ENCODE peak calls at places on chromosome 21, in seven cellular contexts. One of them, this sample, is unnamed.

GRCh38 chr21:38470762-38471161 is 27.5 kb downstream of the ERG start:
- DNase-seq in epithelial cell of esophagus: peak
- DNase-seq in tibial artery: no peak
- DNase-seq in LNCaP clone FGC: no peak
- DNase-seq in PC-3: peak
- DNase-seq in keratinocyte: no peak
- DNase-seq in kidney: no peak
- DNase-seq in this sample: no peak

GRCh38 chr21:34693192-34693810 is 24.5 kb downstream of the CLIC6 start:
- DNase-seq in epithelial cell of esophagus: peak
- DNase-seq in tibial artery: no peak
- DNase-seq in LNCaP clone FGC: peak
- DNase-seq in PC-3: peak
- DNase-seq in keratinocyte: peak
- DNase-seq in kidney: no peak
- DNase-seq in this sample: no peak

GRCh38 chr21:39121600-39122355 is 61.5 kb downstream of the PSMG1 start:
- DNase-seq in epithelial cell of esophagus: no peak
- DNase-seq in tibial artery: no peak
- DNase-seq in LNCaP clone FGC: no peak
- DNase-seq in PC-3: peak
- DNase-seq in keratinocyte: no peak
- DNase-seq in kidney: no peak
- DNase-seq in this sample: no peak

GRCh38 chr21:33972539-33972938 is 56.9 kb upstream of the ATP5PO start:
- DNase-seq in epithelial cell of esophagus: no peak
- DNase-seq in tibial artery: no peak
- DNase-seq in LNCaP clone FGC: no peak
- DNase-seq in PC-3: no peak
- DNase-seq in keratinocyte: no peak
- DNase-seq in kidney: no peak
- DNase-seq in this sample: no peak

GRCh38 chr21:42472521-42472920 is 23.5 kb downstream of the RSPH1 start:
- DNase-seq in epithelial cell of esophagus: no peak
- DNase-seq in tibial artery: peak
- DNase-seq in LNCaP clone FGC: no peak
- DNase-seq in PC-3: no peak
- DNase-seq in keratinocyte: no peak
- DNase-seq in kidney: no peak
- DNase-seq in this sample: no peak

GRCh38 chr21:46024983-46025860 is 43.7 kb downstream of the COL6A1 start:
- DNase-seq in epithelial cell of esophagus: no peak
- DNase-seq in tibial artery: no peak
- DNase-seq in LNCaP clone FGC: no peak
- DNase-seq in PC-3: no peak
- DNase-seq in keratinocyte: no peak
- DNase-seq in kidney: no peak
- DNase-seq in this sample: peak

GRCh38 chr21:45975017-45975595 is 6.5 kb upstream of the COL6A1 start:
- DNase-seq in epithelial cell of esophagus: no peak
- DNase-seq in tibial artery: peak
- DNase-seq in LNCaP clone FGC: no peak
- DNase-seq in PC-3: peak
- DNase-seq in keratinocyte: no peak
- DNase-seq in kidney: peak
- DNase-seq in this sample: no peak

GRCh38 chr21:18801468-18801867 is 397.9 kb upstream of the TMPRSS15 start:
- DNase-seq in epithelial cell of esophagus: peak
- DNase-seq in tibial artery: no peak
- DNase-seq in LNCaP clone FGC: peak
- DNase-seq in PC-3: peak
- DNase-seq in keratinocyte: no peak
- DNase-seq in kidney: no peak
- DNase-seq in this sample: peak

GRCh38 chr21:25283720-25284119 is 323.6 kb downstream of the MRPL39 start:
- DNase-seq in epithelial cell of esophagus: peak
- DNase-seq in tibial artery: no peak
- DNase-seq in LNCaP clone FGC: peak
- DNase-seq in PC-3: peak
- DNase-seq in keratinocyte: no peak
- DNase-seq in kidney: no peak
- DNase-seq in this sample: no peak

GRCh38 chr21:25939396-25939761 is 204.6 kb downstream of the GABPA start:
- DNase-seq in epithelial cell of esophagus: no peak
- DNase-seq in tibial artery: no peak
- DNase-seq in LNCaP clone FGC: no peak
- DNase-seq in PC-3: no peak
- DNase-seq in keratinocyte: no peak
- DNase-seq in kidney: no peak
- DNase-seq in this sample: no peak

GRCh38 chr21:15788847-15789548 is 59.2 kb downstream of the USP25 start:
- DNase-seq in epithelial cell of esophagus: peak
- DNase-seq in tibial artery: no peak
- DNase-seq in LNCaP clone FGC: no peak
- DNase-seq in PC-3: peak
- DNase-seq in keratinocyte: no peak
- DNase-seq in kidney: no peak
- DNase-seq in this sample: peak

GRCh38 chr21:28540514-28540913 is 452.2 kb downstream of the LTN1 start:
- DNase-seq in epithelial cell of esophagus: peak
- DNase-seq in tibial artery: no peak
- DNase-seq in LNCaP clone FGC: no peak
- DNase-seq in PC-3: peak
- DNase-seq in keratinocyte: no peak
- DNase-seq in kidney: no peak
- DNase-seq in this sample: no peak

GRCh38 chr21:18449586-18449985 is 46.0 kb upstream of the TMPRSS15 start:
- DNase-seq in epithelial cell of esophagus: no peak
- DNase-seq in tibial artery: no peak
- DNase-seq in LNCaP clone FGC: no peak
- DNase-seq in PC-3: peak
- DNase-seq in keratinocyte: no peak
- DNase-seq in kidney: no peak
- DNase-seq in this sample: peak

GRCh38 chr21:38505654-38506523 is 7.6 kb upstream of the ERG start:
- DNase-seq in epithelial cell of esophagus: peak
- DNase-seq in tibial artery: no peak
- DNase-seq in LNCaP clone FGC: peak
- DNase-seq in PC-3: peak
- DNase-seq in keratinocyte: no peak
- DNase-seq in kidney: no peak
- DNase-seq in this sample: peak

GRCh38 chr21:33025106-33025470 is 647 bp upstream of the OLIG2 start:
- DNase-seq in epithelial cell of esophagus: no peak
- DNase-seq in tibial artery: no peak
- DNase-seq in LNCaP clone FGC: no peak
- DNase-seq in PC-3: no peak
- DNase-seq in keratinocyte: no peak
- DNase-seq in kidney: no peak
- DNase-seq in this sample: no peak

GRCh38 chr21:42570841-42571387 is 57.3 kb downstream of the SLC37A1 start:
- DNase-seq in epithelial cell of esophagus: no peak
- DNase-seq in tibial artery: peak
- DNase-seq in LNCaP clone FGC: no peak
- DNase-seq in PC-3: peak
- DNase-seq in keratinocyte: no peak
- DNase-seq in kidney: peak
- DNase-seq in this sample: no peak

DNA sequence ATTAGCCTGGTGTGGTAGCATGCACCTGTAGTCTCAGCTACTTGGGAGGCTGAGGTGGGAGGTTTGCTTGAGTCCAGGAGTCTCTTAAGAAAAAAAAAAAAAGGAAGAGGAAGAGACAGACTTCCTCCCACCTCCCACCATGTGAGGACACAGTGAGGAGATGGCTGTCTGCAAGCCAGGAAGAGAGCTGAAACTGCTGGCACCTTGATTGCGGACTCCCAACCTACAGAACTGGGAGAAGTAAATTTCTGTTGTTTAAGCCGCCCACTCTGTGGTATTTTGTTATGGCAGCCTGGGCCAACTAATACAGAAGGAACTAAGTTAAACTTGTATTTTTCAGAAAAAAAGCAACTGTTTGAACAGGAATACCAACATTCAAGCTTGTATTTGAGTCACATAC is 21.7 kb downstream of the DOP1B start:
- DNase-seq in epithelial cell of esophagus: no peak
- DNase-seq in tibial artery: no peak
- DNase-seq in LNCaP clone FGC: no peak
- DNase-seq in PC-3: no peak
- DNase-seq in keratinocyte: no peak
- DNase-seq in kidney: no peak
- DNase-seq in this sample: no peak
- H3K4me3 ChIP-seq in epithelial cell of esophagus: no peak
- H3K4me3 ChIP-seq in tibial artery: no peak
- H3K4me3 ChIP-seq in LNCaP clone FGC: no peak
- H3K4me3 ChIP-seq in PC-3: no peak
- H3K4me3 ChIP-seq in keratinocyte: no peak
- H3K4me3 ChIP-seq in kidney: no peak
- H3K4me3 ChIP-seq in this sample: no peak

GRCh38 chr21:41112740-41113692 is 54.9 kb upstream of the BACE2 start:
- DNase-seq in epithelial cell of esophagus: peak
- DNase-seq in tibial artery: no peak
- DNase-seq in LNCaP clone FGC: no peak
- DNase-seq in PC-3: no peak
- DNase-seq in keratinocyte: peak
- DNase-seq in kidney: no peak
- DNase-seq in this sample: peak
- H3K4me3 ChIP-seq in epithelial cell of esophagus: no peak
- H3K4me3 ChIP-seq in tibial artery: peak
- H3K4me3 ChIP-seq in LNCaP clone FGC: no peak
- H3K4me3 ChIP-seq in PC-3: no peak
- H3K4me3 ChIP-seq in keratinocyte: peak
- H3K4me3 ChIP-seq in kidney: no peak
- H3K4me3 ChIP-seq in this sample: peak

GRCh38 chr21:44872266-44872567 is 1.3 kb downstream of the PTTG1IP start:
- DNase-seq in epithelial cell of esophagus: peak
- DNase-seq in tibial artery: no peak
- DNase-seq in LNCaP clone FGC: no peak
- DNase-seq in PC-3: no peak
- DNase-seq in keratinocyte: no peak
- DNase-seq in kidney: no peak
- DNase-seq in this sample: no peak

GRCh38 chr21:44869860-44870747 is 3.4 kb downstream of the PTTG1IP start:
- DNase-seq in epithelial cell of esophagus: peak
- DNase-seq in tibial artery: peak
- DNase-seq in LNCaP clone FGC: no peak
- DNase-seq in PC-3: peak
- DNase-seq in keratinocyte: no peak
- DNase-seq in kidney: peak
- DNase-seq in this sample: peak

GRCh38 chr21:44871576-44872265 is 1.8 kb downstream of the PTTG1IP start:
- DNase-seq in epithelial cell of esophagus: peak
- DNase-seq in tibial artery: peak
- DNase-seq in LNCaP clone FGC: no peak
- DNase-seq in PC-3: peak
- DNase-seq in keratinocyte: no peak
- DNase-seq in kidney: peak
- DNase-seq in this sample: no peak

GRCh38 chr21:44872568-44873355 is 728 bp downstream of the PTTG1IP start:
- DNase-seq in epithelial cell of esophagus: peak
- DNase-seq in tibial artery: peak
- DNase-seq in LNCaP clone FGC: no peak
- DNase-seq in PC-3: peak
- DNase-seq in keratinocyte: no peak
- DNase-seq in kidney: peak
- DNase-seq in this sample: no peak

DNA sequence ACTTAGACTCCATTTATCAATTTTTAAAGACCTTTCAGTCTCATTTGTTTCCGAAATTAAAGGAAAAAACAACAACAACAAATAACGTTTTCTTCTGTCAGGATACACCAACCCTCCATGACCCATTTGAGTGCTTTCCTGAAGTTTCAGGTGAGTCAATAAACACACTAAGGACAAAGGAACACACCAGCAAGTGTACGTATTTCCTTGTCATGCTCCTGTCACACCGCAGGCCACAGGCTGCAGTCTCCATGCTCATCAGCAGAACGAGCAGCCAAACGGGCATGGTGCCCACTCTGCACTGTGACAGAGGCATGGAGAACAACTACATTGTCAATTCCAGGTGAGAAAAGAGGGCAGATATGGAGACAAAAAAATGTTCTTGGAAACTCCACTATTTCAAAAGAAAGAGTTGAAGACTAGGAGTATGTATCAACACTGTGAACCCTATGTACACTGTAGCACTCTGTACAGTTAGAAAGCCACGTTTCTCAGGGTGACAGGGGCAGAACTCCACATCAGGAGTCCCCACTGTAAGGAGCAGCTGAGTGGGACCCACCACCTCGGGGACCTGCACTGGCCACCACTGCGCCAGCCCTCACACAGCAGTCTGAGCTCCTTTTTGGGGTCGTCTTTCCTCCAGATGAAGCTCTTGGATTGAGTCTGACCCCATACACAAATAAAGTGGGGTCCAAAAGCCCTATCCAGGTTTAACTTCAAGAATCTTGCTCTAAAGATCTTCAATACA is 2.6 kb downstream of the PTTG1IP start:
- DNase-seq in epithelial cell of esophagus: peak
- DNase-seq in tibial artery: peak
- DNase-seq in LNCaP clone FGC: peak
- DNase-seq in PC-3: peak
- DNase-seq in keratinocyte: no peak
- DNase-seq in kidney: peak
- DNase-seq in this sample: no peak
- H3K4me3 ChIP-seq in epithelial cell of esophagus: no peak
- H3K4me3 ChIP-seq in tibial artery: peak
- H3K4me3 ChIP-seq in LNCaP clone FGC: no peak
- H3K4me3 ChIP-seq in PC-3: peak
- H3K4me3 ChIP-seq in keratinocyte: no peak
- H3K4me3 ChIP-seq in kidney: no peak
- H3K4me3 ChIP-seq in this sample: peak

GRCh38 chr21:41316641-41317392 is at the start of gene FAM3B:
- DNase-seq in epithelial cell of esophagus: no peak
- DNase-seq in tibial artery: no peak
- DNase-seq in LNCaP clone FGC: no peak
- DNase-seq in PC-3: no peak
- DNase-seq in keratinocyte: no peak
- DNase-seq in kidney: peak
- DNase-seq in this sample: no peak

GRCh38 chr21:41315726-41316125 is 875 bp upstream of the FAM3B start:
- DNase-seq in epithelial cell of esophagus: no peak
- DNase-seq in tibial artery: no peak
- DNase-seq in LNCaP clone FGC: no peak
- DNase-seq in PC-3: no peak
- DNase-seq in keratinocyte: no peak
- DNase-seq in kidney: no peak
- DNase-seq in this sample: no peak

GRCh38 chr21:41317458-41317857 is 857 bp downstream of the FAM3B start:
- DNase-seq in epithelial cell of esophagus: no peak
- DNase-seq in tibial artery: no peak
- DNase-seq in LNCaP clone FGC: no peak
- DNase-seq in PC-3: no peak
- DNase-seq in keratinocyte: no peak
- DNase-seq in kidney: no peak
- DNase-seq in this sample: no peak

GRCh38 chr21:41318218-41318617 is 1.6 kb downstream of the FAM3B start:
- DNase-seq in epithelial cell of esophagus: no peak
- DNase-seq in tibial artery: no peak
- DNase-seq in LNCaP clone FGC: no peak
- DNase-seq in PC-3: no peak
- DNase-seq in keratinocyte: no peak
- DNase-seq in kidney: no peak
- DNase-seq in this sample: no peak

GRCh38 chr21:41316200-41316599 is 401 bp upstream of the FAM3B start:
- DNase-seq in epithelial cell of esophagus: no peak
- DNase-seq in tibial artery: no peak
- DNase-seq in LNCaP clone FGC: no peak
- DNase-seq in PC-3: no peak
- DNase-seq in keratinocyte: no peak
- DNase-seq in kidney: no peak
- DNase-seq in this sample: no peak
- H3K4me3 ChIP-seq in epithelial cell of esophagus: no peak
- H3K4me3 ChIP-seq in tibial artery: peak
- H3K4me3 ChIP-seq in LNCaP clone FGC: no peak
- H3K4me3 ChIP-seq in PC-3: peak
- H3K4me3 ChIP-seq in keratinocyte: no peak
- H3K4me3 ChIP-seq in kidney: peak
- H3K4me3 ChIP-seq in this sample: no peak

This sample was measured in retinal pigment epithelial cell.